ENCODE peak calls at places on chromosomes 6 and 20, in six cellular contexts. One of them, this sample, is unnamed.

GRCh38 chr6:153735761-153736160 is 303.3 kb upstream of the OPRM1 start:
- DNase-seq in ELR: no peak
- DNase-seq in iris pigment epithelial cell: no peak
- DNase-seq in SJSA1: no peak
- DNase-seq in PC-9: no peak
- DNase-seq in COR-L47: no peak
- DNase-seq in this sample: no peak

GRCh38 chr20:1509237-1509636 is 18.0 kb upstream of the SIRPB2 start:
- DNase-seq in ELR: peak; percentile 52
- DNase-seq in iris pigment epithelial cell: peak; percentile 8
- DNase-seq in SJSA1: no peak
- DNase-seq in PC-9: no peak
- DNase-seq in COR-L47: no peak
- DNase-seq in this sample: peak; percentile 56

GRCh38 chr6:126625019-126625418 is 285.1 kb downstream of the CENPW start:
- DNase-seq in ELR: peak; percentile 19
- DNase-seq in iris pigment epithelial cell: peak; percentile 22
- DNase-seq in SJSA1: no peak
- DNase-seq in PC-9: no peak
- DNase-seq in COR-L47: no peak
- DNase-seq in this sample: peak; percentile 52

GRCh38 chr20:10789386-10789785 is 115.6 kb upstream of the JAG1 start:
- DNase-seq in ELR: no peak
- DNase-seq in iris pigment epithelial cell: no peak
- DNase-seq in SJSA1: no peak
- DNase-seq in PC-9: no peak
- DNase-seq in COR-L47: no peak
- DNase-seq in this sample: no peak

GRCh38 chr6:170040115-170040500 is 250.8 kb downstream of the DLL1 start:
- DNase-seq in ELR: no peak
- DNase-seq in iris pigment epithelial cell: no peak
- DNase-seq in SJSA1: no peak
- DNase-seq in PC-9: no peak
- DNase-seq in COR-L47: no peak
- DNase-seq in this sample: no peak

GRCh38 chr6:70345619-70346018 is 42.7 kb upstream of the COL9A1 start:
- DNase-seq in ELR: no peak
- DNase-seq in iris pigment epithelial cell: no peak
- DNase-seq in SJSA1: no peak
- DNase-seq in PC-9: no peak
- DNase-seq in COR-L47: no peak
- DNase-seq in this sample: no peak

GRCh38 chr6:38354905-38355304 is 284.8 kb downstream of the BTBD9 start:
- DNase-seq in ELR: no peak
- DNase-seq in iris pigment epithelial cell: no peak
- DNase-seq in SJSA1: no peak
- DNase-seq in PC-9: no peak
- DNase-seq in COR-L47: no peak
- DNase-seq in this sample: no peak

GRCh38 chr20:38805958-38806854 is 709 bp downstream of the PPP1R16B start:
- DNase-seq in ELR: no peak
- DNase-seq in iris pigment epithelial cell: no peak
- DNase-seq in SJSA1: no peak
- DNase-seq in PC-9: no peak
- DNase-seq in COR-L47: no peak
- DNase-seq in this sample: no peak

GRCh38 chr6:157685596-157686280 is 137.3 kb upstream of the SNX9 start:
- DNase-seq in ELR: no peak
- DNase-seq in iris pigment epithelial cell: no peak
- DNase-seq in SJSA1: no peak
- DNase-seq in PC-9: no peak
- DNase-seq in COR-L47: no peak
- DNase-seq in this sample: no peak

GRCh38 chr6:33714385-33715040 is 3.0 kb upstream of the UQCC2 start:
- DNase-seq in ELR: no peak
- DNase-seq in iris pigment epithelial cell: no peak
- DNase-seq in SJSA1: no peak
- DNase-seq in PC-9: no peak
- DNase-seq in COR-L47: no peak
- DNase-seq in this sample: no peak

GRCh38 chr6:100184473-100184872 is 190.4 kb upstream of the MCHR2 start:
- DNase-seq in ELR: no peak
- DNase-seq in iris pigment epithelial cell: no peak
- DNase-seq in SJSA1: no peak
- DNase-seq in PC-9: no peak
- DNase-seq in COR-L47: no peak
- DNase-seq in this sample: no peak

GRCh38 chr6:34556493-34556892 is 364 bp upstream of the SPDEF start:
- DNase-seq in ELR: no peak
- DNase-seq in iris pigment epithelial cell: no peak
- DNase-seq in SJSA1: no peak
- DNase-seq in PC-9: no peak
- DNase-seq in COR-L47: no peak
- DNase-seq in this sample: no peak

GRCh38 chr6:6582111-6582510 is 6.4 kb upstream of the LY86 start:
- DNase-seq in ELR: no peak
- DNase-seq in iris pigment epithelial cell: no peak
- DNase-seq in SJSA1: no peak
- DNase-seq in PC-9: no peak
- DNase-seq in COR-L47: no peak
- DNase-seq in this sample: no peak

GRCh38 chr20:46129955-46130481 is 11.9 kb downstream of the CD40 start:
- DNase-seq in ELR: no peak
- DNase-seq in iris pigment epithelial cell: no peak
- DNase-seq in SJSA1: no peak
- DNase-seq in PC-9: no peak
- DNase-seq in COR-L47: peak; percentile 59
- DNase-seq in this sample: no peak

GRCh38 chr6:40541556-40542174 is 45.5 kb downstream of the LRFN2 start:
- DNase-seq in ELR: no peak
- DNase-seq in iris pigment epithelial cell: no peak
- DNase-seq in SJSA1: no peak
- DNase-seq in PC-9: no peak
- DNase-seq in COR-L47: no peak
- DNase-seq in this sample: no peak

GRCh38 chr6:126773122-126773805 is 345.2 kb upstream of the RSPO3 start:
- DNase-seq in ELR: no peak
- DNase-seq in iris pigment epithelial cell: peak; percentile 43
- DNase-seq in SJSA1: no peak
- DNase-seq in PC-9: no peak
- DNase-seq in COR-L47: no peak
- DNase-seq in this sample: peak; percentile 40

This sample was measured in cardiac fibroblast.